ENCODE peak calls at places on chromosomes 11 and 22, in nine cellular contexts. F, V, T, H, I, M, N, J and L are unnamed samples.

GRCh38 chr11:76209956-76210885 is 3.9 kb upstream of the WNT11 start:
- DNase-seq in F (peak), T (peak), H (peak), V (peak), N (peak), J (peak), M (peak), I (no peak), L (peak)

GRCh38 chr11:34558211-34558610 is 44.6 kb upstream of the ELF5 start:
- DNase-seq in I (no peak), F (no peak), V (no peak), T (no peak), M (no peak), N (no peak), H (no peak), J (no peak), L (no peak)

GRCh38 chr22:40637181-40638150 is 947 bp upstream of the MRTFA start:
- DNase-seq in M (peak), J (peak), H (no peak), V (peak), F (no peak), N (peak), T (no peak), I (no peak), L (no peak)

GRCh38 chr22:48088926-48089536 is 1326.6 kb downstream of the TBC1D22A start:
- DNase-seq in J (no peak), F (no peak), N (no peak), M (no peak), H (no peak), I (no peak), T (no peak), V (no peak), L (no peak)

GRCh38 chr11:2807276-2807681 is 78.3 kb downstream of the CDKN1C start:
- DNase-seq in J (peak), F (no peak), H (peak), I (no peak), T (peak), N (peak), M (no peak), V (peak), L (peak)

GRCh38 chr22:31556627-31557203 is 60.4 kb downstream of the SFI1 start:
- DNase-seq in T (peak), V (no peak), I (no peak), M (peak), F (peak), H (peak), J (no peak), N (no peak), L (no peak)

GRCh38 chr11:35029979-35030378 is 109.0 kb upstream of the CD44 start:
- DNase-seq in F (peak), V (no peak), J (no peak), I (no peak), M (no peak), H (no peak), T (peak), N (no peak), L (no peak)

GRCh38 chr11:15818132-15818842 is 538.1 kb downstream of the SOX6 start:
- DNase-seq in T (no peak), M (no peak), J (peak), H (no peak), V (no peak), N (no peak), F (no peak), I (no peak), L (peak)

GRCh38 chr22:22201185-22201924 is 43.2 kb upstream of the VPREB1 start:
- DNase-seq in V (peak), M (peak), N (peak), T (no peak), F (peak), J (peak), I (no peak), H (peak), L (peak)

GRCh38 chr22:29848115-29848514 is 10.0 kb upstream of the ASCC2 start:
- DNase-seq in M (no peak), F (no peak), H (no peak), J (no peak), T (no peak), I (no peak), N (no peak), V (no peak), L (no peak)

GRCh38 chr11:20754957-20755356 is 85.6 kb downstream of the NELL1 start:
- DNase-seq in T (no peak), M (peak), F (no peak), J (no peak), V (no peak), N (no peak), I (no peak), H (peak), L (no peak)

GRCh38 chr22:42127606-42128005 is 3.0 kb downstream of the CYP2D6 start:
- DNase-seq in M (no peak), N (no peak), T (no peak), H (no peak), J (no peak), F (no peak), I (no peak), V (no peak), L (no peak)

GRCh38 chr11:12160680-12161079 is 50.3 kb downstream of the MICAL2 start:
- DNase-seq in H (no peak), F (peak), J (peak), N (no peak), M (no peak), I (no peak), V (peak), T (no peak), L (no peak)

GRCh38 chr22:23180301-23180892 is at the start of gene BCR:
- DNase-seq in M (peak), N (peak), I (no peak), T (peak), J (peak), H (peak), F (peak), V (peak), L (peak)